ENCODE peak calls at places on chromosomes 1 and 21, in six cellular contexts. O is heart left ventricle; P is effector CD4-positive, alpha-beta T cell; H is NCI-H1694 treated with DMSO at 0.1 percent for 48 hours; V is fibroblast of the aortic adventitia; U is stimulated activated CD8-positive, alpha-beta memory T cell treated with anti-CD3 and anti-CD28 coated beads, Interleukin-2, amount 100 ng/mL, for 1 hour. E is an unnamed sample.
A peak's percentile ranks its signal among the peaks of the same experiment; 100 is the strongest.

GRCh38 chr1:243473281-243474210 is 217.7 kb downstream of the SDCCAG8 start:
- DNase-seq in P (no peak), O (no peak), V (peak; percentile 54), U (no peak), H (peak; percentile 99), E (no peak)

GRCh38 chr1:148388260-148389026 is 94.7 kb downstream of the PPIAL4G start:
- DNase-seq in O (peak; percentile 89), P (peak; percentile 78), U (peak; percentile 67), H (no peak), V (peak; percentile 77), E (peak; percentile 97)

GRCh38 chr1:37958690-37959089 is 11.8 kb upstream of the INPP5B start:
- DNase-seq in O (no peak), U (no peak), H (no peak), V (peak; percentile 79), P (no peak), E (no peak)

GRCh38 chr1:3219005-3219724 is 150.2 kb downstream of the PRDM16 start:
- DNase-seq in V (peak; percentile 68), U (no peak), P (no peak), H (no peak), O (peak; percentile 67), E (peak; percentile 78)

GRCh38 chr1:205615789-205616188 is 16.0 kb downstream of the ELK4 start:
- DNase-seq in U (no peak), O (no peak), V (no peak), H (no peak), P (no peak), E (no peak)

GRCh38 chr1:228093050-228093906 is 9.8 kb downstream of the C1orf35 start:
- DNase-seq in P (no peak), O (no peak), V (no peak), U (no peak), H (no peak), E (peak; percentile 47)

GRCh38 chr1:25799758-25800537 is at the start of gene SELENON:
- DNase-seq in H (peak; percentile 33), V (peak; percentile 42), U (no peak), O (peak; percentile 86), P (peak; percentile 14), E (peak; percentile 86)

GRCh38 chr1:55285849-55286248 is 70.7 kb upstream of the USP24 start:
- DNase-seq in V (no peak), U (no peak), P (no peak), O (no peak), H (no peak), E (no peak)

GRCh38 chr1:216045400-216045799 is 377.8 kb downstream of the USH2A start:
- DNase-seq in O (no peak), U (no peak), P (no peak), H (no peak), V (peak; percentile 65), E (no peak)

GRCh38 chr1:56436912-56437403 is 142.4 kb downstream of the PLPP3 start:
- DNase-seq in V (no peak), O (no peak), H (no peak), U (no peak), P (no peak), E (no peak)

GRCh38 chr1:53026254-53026653 is 35.8 kb upstream of the PODN start:
- DNase-seq in H (no peak), O (no peak), P (no peak), U (no peak), V (no peak), E (no peak)

GRCh38 chr21:31596055-31596454 is 63.4 kb upstream of the SOD1 start:
- DNase-seq in H (peak; percentile 23), U (no peak), P (no peak), V (no peak), O (no peak), E (no peak)

GRCh38 chr1:63790989-63791388 is 17.2 kb downstream of the ROR1 start:
- DNase-seq in V (no peak), P (no peak), O (no peak), H (no peak), U (no peak), E (no peak)

GRCh38 chr1:53581476-53581875 is 122.3 kb downstream of the DMRTB1 start:
- DNase-seq in V (no peak), O (no peak), P (no peak), U (no peak), H (no peak), E (peak; percentile 29)

GRCh38 chr1:111370871-111371270 is 56.7 kb downstream of the OVGP1 start:
- DNase-seq in P (no peak), H (no peak), O (no peak), V (no peak), U (no peak), E (no peak)

GRCh38 chr1:48493970-48494769 is 22.2 kb upstream of the SPATA6 start:
- DNase-seq in H (peak; percentile 18), O (no peak), P (no peak), U (no peak), V (peak; percentile 85), E (peak; percentile 67)

GRCh38 chr1:186799689-186800054 is 29.1 kb upstream of the PLA2G4A start:
- DNase-seq in P (no peak), V (no peak), H (no peak), U (no peak), O (no peak), E (no peak)

GRCh38 chr21:27450216-27450615 is 483.3 kb upstream of the ADAMTS5 start:
- DNase-seq in V (no peak), P (no peak), U (no peak), O (no peak), H (no peak), E (no peak)

GRCh38 chr1:21663951-21664805 is 5.0 kb downstream of the RAP1GAP start:
- DNase-seq in O (no peak), H (no peak), P (no peak), U (no peak), V (no peak), E (peak; percentile 40)

GRCh38 chr1:204466416-204467405 is 27.9 kb downstream of the PIK3C2B start:
- DNase-seq in H (no peak), V (no peak), U (no peak), P (no peak), O (peak; percentile 74), E (no peak)

GRCh38 chr1:162855461-162856150 is 5.4 kb downstream of the CCDC190 start:
- DNase-seq in U (no peak), H (no peak), P (no peak), V (peak; percentile 49), O (no peak), E (no peak)

GRCh38 chr1:204331847-204332487 is 27.8 kb downstream of the PLEKHA6 start:
- DNase-seq in U (no peak), V (no peak), O (no peak), P (no peak), H (no peak), E (no peak)

GRCh38 chr1:54318415-54318814 is 87.8 kb downstream of the SSBP3 start:
- DNase-seq in H (no peak), U (no peak), P (no peak), V (no peak), O (no peak), E (no peak)

GRCh38 chr1:11990303-11991032 is 10.2 kb downstream of the MFN2 start:
- DNase-seq in P (no peak), U (no peak), O (peak; percentile 82), V (no peak), H (no peak), E (no peak)

GRCh38 chr1:3607703-3608065 is 3.6 kb downstream of the MEGF6 start:
- DNase-seq in V (no peak), H (peak; percentile 73), P (no peak), U (no peak), O (no peak), E (no peak)

GRCh38 chr21:43923391-43923790 is 58.4 kb downstream of the AGPAT3 start:
- DNase-seq in O (no peak), H (peak; percentile 11), U (no peak), P (no peak), V (no peak), E (peak; percentile 67)

GRCh38 chr1:9128161-9128519 is 762 bp downstream of the GPR157 start:
- DNase-seq in U (no peak), O (peak; percentile 41), H (no peak), P (no peak), V (no peak), E (peak; percentile 81)

GRCh38 chr1:89723863-89724262 is 90.9 kb downstream of the LRRC8C start:
- DNase-seq in V (peak; percentile 89), U (no peak), O (no peak), P (no peak), H (no peak), E (no peak)

GRCh38 chr1:91546876-91547275 is 46.2 kb downstream of the CDC7 start:
- DNase-seq in O (no peak), U (no peak), V (no peak), H (no peak), P (no peak), E (no peak)

GRCh38 chr1:165152727-165153126 is 203.8 kb downstream of the LMX1A start:
- DNase-seq in V (no peak), U (no peak), O (no peak), P (no peak), H (peak; percentile 1), E (no peak)

GRCh38 chr21:37983336-37984095 is 67.3 kb upstream of the KCNJ6 start:
- DNase-seq in U (no peak), V (no peak), P (no peak), O (no peak), H (no peak), E (no peak)

GRCh38 chr1:154155282-154155681 is 409 bp upstream of the NUP210L start:
- DNase-seq in V (peak; percentile 63), P (no peak), U (no peak), H (no peak), O (peak; percentile 32), E (peak; percentile 70)

GRCh38 chr1:37574834-37575479 is 18.2 kb downstream of the DNALI1 start:
- DNase-seq in O (no peak), U (no peak), V (peak; percentile 84), P (no peak), H (no peak), E (no peak)

GRCh38 chr21:15894596-15894995 is 164.8 kb downstream of the USP25 start:
- DNase-seq in U (no peak), O (no peak), V (peak; percentile 65), H (peak; percentile 53), P (no peak), E (no peak)